ENCODE peak calls at places on chromosomes 11 and 22, in six cellular contexts. One of them, this sample, is unnamed.

GRCh38 chr22:20867179-20868099 is 8.6 kb downstream of the SNAP29 start:
- DNase-seq in neuronal stem cell: peak
- DNase-seq in H1: no peak
- DNase-seq in H9: no peak
- DNase-seq in mesenchymal stem cell: peak
- DNase-seq in trophoblast cell: no peak
- DNase-seq in this sample: peak

GRCh38 chr11:110295487-110296225 is 758 bp downstream of the RDX start:
- DNase-seq in neuronal stem cell: peak
- DNase-seq in H1: no peak
- DNase-seq in H9: peak
- DNase-seq in mesenchymal stem cell: peak
- DNase-seq in trophoblast cell: peak
- DNase-seq in this sample: peak

GRCh38 chr11:11701070-11701469 is 79.3 kb upstream of the GALNT18 start:
- DNase-seq in neuronal stem cell: no peak
- DNase-seq in H1: no peak
- DNase-seq in H9: no peak
- DNase-seq in mesenchymal stem cell: no peak
- DNase-seq in trophoblast cell: peak
- DNase-seq in this sample: peak

GRCh38 chr11:128550261-128550821 is 37.0 kb downstream of the ETS1 start:
- DNase-seq in neuronal stem cell: no peak
- DNase-seq in H1: no peak
- DNase-seq in H9: no peak
- DNase-seq in mesenchymal stem cell: no peak
- DNase-seq in trophoblast cell: peak
- DNase-seq in this sample: no peak

GRCh38 chr11:72573380-72573949 is 100.8 kb downstream of the PDE2A start:
- DNase-seq in neuronal stem cell: peak
- DNase-seq in H1: no peak
- DNase-seq in H9: peak
- DNase-seq in mesenchymal stem cell: peak
- DNase-seq in trophoblast cell: peak
- DNase-seq in this sample: peak

GRCh38 chr22:20605328-20605727 is 97.9 kb downstream of the MED15 start:
- DNase-seq in neuronal stem cell: no peak
- DNase-seq in H1: no peak
- DNase-seq in H9: peak
- DNase-seq in mesenchymal stem cell: no peak
- DNase-seq in trophoblast cell: no peak
- DNase-seq in this sample: no peak

GRCh38 chr11:35045219-35045819 is 93.7 kb upstream of the CD44 start:
- DNase-seq in neuronal stem cell: no peak
- DNase-seq in H1: no peak
- DNase-seq in H9: no peak
- DNase-seq in mesenchymal stem cell: peak
- DNase-seq in trophoblast cell: no peak
- DNase-seq in this sample: no peak

GRCh38 chr22:20520093-20520511 is 12.7 kb downstream of the MED15 start:
- DNase-seq in neuronal stem cell: no peak
- DNase-seq in H1: no peak
- DNase-seq in H9: no peak
- DNase-seq in mesenchymal stem cell: peak
- DNase-seq in trophoblast cell: peak
- DNase-seq in this sample: peak

GRCh38 chr11:17352925-17353227 is 1.3 kb downstream of the NCR3LG1 start:
- DNase-seq in neuronal stem cell: no peak
- DNase-seq in H1: no peak
- DNase-seq in H9: peak
- DNase-seq in mesenchymal stem cell: no peak
- DNase-seq in trophoblast cell: no peak
- DNase-seq in this sample: peak

GRCh38 chr11:74937696-74938475 is 11.0 kb downstream of the XRRA1 start:
- DNase-seq in neuronal stem cell: no peak
- DNase-seq in H1: no peak
- DNase-seq in H9: no peak
- DNase-seq in mesenchymal stem cell: peak
- DNase-seq in trophoblast cell: no peak
- DNase-seq in this sample: peak

GRCh38 chr11:95115597-95115996 is 26.0 kb downstream of the ENDOD1 start:
- DNase-seq in neuronal stem cell: no peak
- DNase-seq in H1: no peak
- DNase-seq in H9: no peak
- DNase-seq in mesenchymal stem cell: no peak
- DNase-seq in trophoblast cell: no peak
- DNase-seq in this sample: no peak

GRCh38 chr22:31302021-31302420 is 9.7 kb upstream of the PIK3IP1 start:
- DNase-seq in neuronal stem cell: no peak
- DNase-seq in H1: no peak
- DNase-seq in H9: no peak
- DNase-seq in mesenchymal stem cell: no peak
- DNase-seq in trophoblast cell: no peak
- DNase-seq in this sample: no peak

GRCh38 chr11:19087658-19088057 is 27.1 kb upstream of the MRGPRX2 start:
- DNase-seq in neuronal stem cell: no peak
- DNase-seq in H1: no peak
- DNase-seq in H9: no peak
- DNase-seq in mesenchymal stem cell: peak
- DNase-seq in trophoblast cell: peak
- DNase-seq in this sample: peak

DNA sequence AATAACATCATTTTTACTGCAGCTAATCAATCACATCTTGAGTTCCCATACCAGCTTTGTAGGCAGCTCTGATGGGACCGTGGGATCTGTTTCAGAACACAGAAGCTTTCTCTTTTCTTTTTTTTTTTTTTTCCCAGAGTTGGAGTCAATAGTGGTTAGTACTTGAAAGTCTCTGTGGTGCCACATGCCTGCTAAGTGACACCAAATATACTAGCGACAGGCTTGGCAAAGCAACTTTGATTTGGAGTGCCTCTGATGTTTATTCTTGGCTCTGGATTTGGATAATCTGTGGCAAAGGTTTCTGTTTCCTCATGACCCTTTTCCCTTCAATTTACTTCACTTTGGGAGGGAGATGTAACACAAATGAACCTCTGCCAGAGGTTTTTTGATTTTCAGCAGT is 681.4 kb upstream of the TENM4 start:
- DNase-seq in neuronal stem cell: no peak
- DNase-seq in H1: no peak
- DNase-seq in H9: no peak
- DNase-seq in mesenchymal stem cell: no peak
- DNase-seq in trophoblast cell: no peak
- DNase-seq in this sample: no peak
- H3K14ac ChIP-seq in neuronal stem cell: no peak
- H3K14ac ChIP-seq in H1: no peak
- H3K14ac ChIP-seq in H9: no peak
- H3K14ac ChIP-seq in mesenchymal stem cell: no peak
- H3K14ac ChIP-seq in trophoblast cell: no peak
- H3K14ac ChIP-seq in this sample: no peak

DNA sequence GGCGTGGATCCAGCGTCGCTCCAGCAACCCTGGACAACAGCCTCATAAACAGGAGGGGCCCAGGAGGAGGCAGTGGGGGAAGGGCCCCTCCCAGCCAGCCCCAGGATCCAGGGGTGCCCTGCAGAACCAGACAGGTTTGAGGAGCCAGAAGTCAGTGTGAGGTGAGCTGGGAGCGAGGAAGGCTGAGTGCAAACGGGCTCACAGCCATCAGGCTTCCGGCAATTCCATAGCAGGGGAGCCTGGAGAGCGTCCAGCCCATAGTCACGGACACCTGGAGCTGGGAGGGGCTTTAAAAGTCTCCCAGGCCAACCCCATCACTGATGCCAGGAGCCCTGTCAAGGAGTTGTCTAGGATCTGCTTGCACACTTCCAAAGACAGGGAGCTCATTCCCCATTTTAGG is 217.6 kb downstream of the MN1 start:
- DNase-seq in neuronal stem cell: no peak
- DNase-seq in H1: no peak
- DNase-seq in H9: no peak
- DNase-seq in mesenchymal stem cell: no peak
- DNase-seq in trophoblast cell: no peak
- DNase-seq in this sample: no peak
- H3K14ac ChIP-seq in neuronal stem cell: no peak
- H3K14ac ChIP-seq in H1: no peak
- H3K14ac ChIP-seq in H9: no peak
- H3K14ac ChIP-seq in mesenchymal stem cell: no peak
- H3K14ac ChIP-seq in trophoblast cell: no peak
- H3K14ac ChIP-seq in this sample: no peak

DNA sequence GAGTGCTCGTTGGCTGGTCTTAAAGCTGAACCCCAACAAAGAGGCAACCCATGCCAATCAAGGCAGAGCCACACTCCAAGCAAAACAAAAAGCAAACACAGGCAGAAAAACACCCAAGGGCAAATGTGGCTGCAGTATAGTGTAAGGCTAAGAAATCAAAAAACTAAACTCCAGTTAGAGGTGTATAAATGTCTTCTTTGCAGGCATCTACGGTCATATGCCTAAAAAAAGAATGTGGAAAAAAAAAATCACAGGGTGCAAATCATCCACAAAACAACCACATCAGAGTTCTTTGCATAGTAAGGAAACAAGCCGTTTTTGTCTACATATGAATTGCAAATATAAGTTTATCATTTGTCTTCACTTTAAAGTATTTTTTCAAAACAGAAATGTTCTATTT is 27.8 kb downstream of the ARFGAP3 start:
- DNase-seq in neuronal stem cell: no peak
- DNase-seq in H1: no peak
- DNase-seq in H9: no peak
- DNase-seq in mesenchymal stem cell: no peak
- DNase-seq in trophoblast cell: no peak
- DNase-seq in this sample: no peak
- H3K14ac ChIP-seq in neuronal stem cell: no peak
- H3K14ac ChIP-seq in H1: no peak
- H3K14ac ChIP-seq in H9: no peak
- H3K14ac ChIP-seq in mesenchymal stem cell: no peak
- H3K14ac ChIP-seq in trophoblast cell: no peak
- H3K14ac ChIP-seq in this sample: no peak

DNA sequence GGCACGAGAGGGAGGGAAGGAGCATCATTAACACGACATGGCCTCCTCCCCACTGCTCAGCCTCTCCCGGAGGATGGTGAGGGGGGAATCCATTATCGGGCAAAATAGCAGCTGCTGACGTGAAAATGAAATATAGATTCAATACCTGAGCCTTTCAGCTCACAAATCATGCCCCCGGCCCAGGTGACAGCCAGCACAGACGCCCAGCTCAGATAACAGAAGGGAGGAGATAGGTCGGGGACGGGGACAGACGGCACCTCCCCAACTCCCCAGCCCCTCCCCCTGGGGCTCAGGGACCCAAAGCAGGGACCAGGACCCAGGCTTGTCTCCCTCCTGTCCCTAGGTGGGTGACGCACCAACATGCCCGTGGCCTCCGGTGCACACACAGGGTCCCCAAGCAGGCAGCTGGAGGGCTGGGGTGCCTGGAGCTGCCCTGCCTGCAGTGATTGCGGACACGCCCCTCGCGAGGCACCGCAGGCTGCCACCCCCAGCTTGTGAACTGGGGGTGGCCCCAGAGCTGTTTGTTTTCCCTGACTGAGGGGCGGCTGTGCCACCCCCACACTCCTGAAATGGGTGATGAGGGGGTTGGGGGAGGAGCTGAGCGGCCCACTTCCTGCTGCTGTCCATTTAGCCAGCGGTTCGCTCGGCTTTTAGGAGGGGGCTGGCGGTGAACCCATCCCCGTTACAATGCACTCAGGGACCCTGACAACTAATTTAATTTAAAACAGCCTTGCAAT is 31.7 kb downstream of the FLRT1 start:
- DNase-seq in neuronal stem cell: no peak
- DNase-seq in H1: no peak
- DNase-seq in H9: no peak
- DNase-seq in mesenchymal stem cell: no peak
- DNase-seq in trophoblast cell: no peak
- DNase-seq in this sample: no peak
- H3K14ac ChIP-seq in neuronal stem cell: no peak
- H3K14ac ChIP-seq in H1: no peak
- H3K14ac ChIP-seq in H9: no peak
- H3K14ac ChIP-seq in mesenchymal stem cell: no peak
- H3K14ac ChIP-seq in trophoblast cell: no peak
- H3K14ac ChIP-seq in this sample: no peak

This sample was measured in IMR-90.